ENCODE peak calls at places on chromosome 13, in ten cellular contexts. One of them, this sample, is unnamed.

GRCh38 chr13:49348748-49349147 is 95.1 kb downstream of the CAB39L start:
- DNase-seq in lung: no peak
- DNase-seq in endothelial cell: no peak
- DNase-seq in AG04449: no peak
- DNase-seq in cardiac fibroblast: no peak
- DNase-seq in breast epithelium: no peak
- DNase-seq in kidney epithelial cell: no peak
- DNase-seq in fibroblast of lung: no peak
- DNase-seq in BE2C: no peak
- DNase-seq in endodermal cell: peak
- DNase-seq in this sample: no peak

GRCh38 chr13:57583529-57583928 is 48.0 kb upstream of the PCDH17 start:
- DNase-seq in AG04449: no peak
- DNase-seq in fibroblast of lung: no peak
- DNase-seq in breast epithelium: no peak
- DNase-seq in endothelial cell: no peak
- DNase-seq in endodermal cell: no peak
- DNase-seq in lung: no peak
- DNase-seq in BE2C: no peak
- DNase-seq in kidney epithelial cell: no peak
- DNase-seq in cardiac fibroblast: no peak
- DNase-seq in this sample: no peak

GRCh38 chr13:94387047-94387446 is 92.4 kb downstream of the DCT start:
- DNase-seq in fibroblast of lung: no peak
- DNase-seq in BE2C: no peak
- DNase-seq in kidney epithelial cell: no peak
- DNase-seq in endothelial cell: no peak
- DNase-seq in cardiac fibroblast: no peak
- DNase-seq in AG04449: no peak
- DNase-seq in lung: no peak
- DNase-seq in endodermal cell: no peak
- DNase-seq in breast epithelium: no peak
- DNase-seq in this sample: no peak

GRCh38 chr13:114166381-114167131 is 12.5 kb upstream of the CFAP97D2 start:
- DNase-seq in endothelial cell: no peak
- DNase-seq in fibroblast of lung: no peak
- DNase-seq in breast epithelium: peak
- DNase-seq in kidney epithelial cell: no peak
- DNase-seq in cardiac fibroblast: peak
- DNase-seq in lung: no peak
- DNase-seq in endodermal cell: no peak
- DNase-seq in BE2C: no peak
- DNase-seq in AG04449: no peak
- DNase-seq in this sample: no peak

GRCh38 chr13:66875264-66875663 is 354.9 kb downstream of the PCDH9 start:
- DNase-seq in cardiac fibroblast: no peak
- DNase-seq in kidney epithelial cell: no peak
- DNase-seq in breast epithelium: no peak
- DNase-seq in endodermal cell: no peak
- DNase-seq in lung: no peak
- DNase-seq in endothelial cell: no peak
- DNase-seq in fibroblast of lung: no peak
- DNase-seq in AG04449: no peak
- DNase-seq in BE2C: no peak
- DNase-seq in this sample: no peak

GRCh38 chr13:48769107-48769704 is 115.5 kb downstream of the CYSLTR2 start:
- DNase-seq in AG04449: peak
- DNase-seq in fibroblast of lung: peak
- DNase-seq in endothelial cell: peak
- DNase-seq in kidney epithelial cell: peak
- DNase-seq in breast epithelium: peak
- DNase-seq in BE2C: peak
- DNase-seq in lung: peak
- DNase-seq in cardiac fibroblast: peak
- DNase-seq in endodermal cell: peak
- DNase-seq in this sample: peak

GRCh38 chr13:47306991-47307390 is 410.1 kb upstream of the HTR2A start:
- DNase-seq in cardiac fibroblast: no peak
- DNase-seq in BE2C: no peak
- DNase-seq in kidney epithelial cell: no peak
- DNase-seq in fibroblast of lung: no peak
- DNase-seq in endothelial cell: no peak
- DNase-seq in breast epithelium: no peak
- DNase-seq in lung: no peak
- DNase-seq in AG04449: no peak
- DNase-seq in endodermal cell: no peak
- DNase-seq in this sample: no peak

GRCh38 chr13:24851546-24851945 is 87.6 kb downstream of the RNF17 start:
- DNase-seq in breast epithelium: no peak
- DNase-seq in endodermal cell: no peak
- DNase-seq in cardiac fibroblast: no peak
- DNase-seq in kidney epithelial cell: no peak
- DNase-seq in fibroblast of lung: peak
- DNase-seq in endothelial cell: no peak
- DNase-seq in lung: no peak
- DNase-seq in AG04449: no peak
- DNase-seq in BE2C: no peak
- DNase-seq in this sample: no peak

GRCh38 chr13:32737679-32738078 is 151.4 kb downstream of the PDS5B start:
- DNase-seq in lung: no peak
- DNase-seq in kidney epithelial cell: no peak
- DNase-seq in cardiac fibroblast: no peak
- DNase-seq in endodermal cell: no peak
- DNase-seq in BE2C: no peak
- DNase-seq in endothelial cell: no peak
- DNase-seq in fibroblast of lung: no peak
- DNase-seq in AG04449: no peak
- DNase-seq in breast epithelium: no peak
- DNase-seq in this sample: no peak

GRCh38 chr13:74767031-74767430 is 632.8 kb upstream of the KLF12 start:
- DNase-seq in kidney epithelial cell: no peak
- DNase-seq in endodermal cell: no peak
- DNase-seq in cardiac fibroblast: peak
- DNase-seq in endothelial cell: no peak
- DNase-seq in BE2C: no peak
- DNase-seq in lung: no peak
- DNase-seq in AG04449: no peak
- DNase-seq in fibroblast of lung: peak
- DNase-seq in breast epithelium: no peak
- DNase-seq in this sample: no peak

GRCh38 chr13:74765955-74766354 is 631.8 kb upstream of the KLF12 start:
- DNase-seq in kidney epithelial cell: no peak
- DNase-seq in BE2C: no peak
- DNase-seq in breast epithelium: no peak
- DNase-seq in fibroblast of lung: no peak
- DNase-seq in endodermal cell: no peak
- DNase-seq in cardiac fibroblast: no peak
- DNase-seq in AG04449: no peak
- DNase-seq in lung: no peak
- DNase-seq in endothelial cell: no peak
- DNase-seq in this sample: no peak

GRCh38 chr13:74758188-74758587 is 624.0 kb upstream of the KLF12 start:
- DNase-seq in AG04449: no peak
- DNase-seq in BE2C: no peak
- DNase-seq in fibroblast of lung: no peak
- DNase-seq in kidney epithelial cell: no peak
- DNase-seq in cardiac fibroblast: no peak
- DNase-seq in lung: no peak
- DNase-seq in endodermal cell: peak
- DNase-seq in endothelial cell: no peak
- DNase-seq in breast epithelium: no peak
- DNase-seq in this sample: no peak

GRCh38 chr13:74761794-74762193 is 627.6 kb upstream of the KLF12 start:
- DNase-seq in cardiac fibroblast: peak
- DNase-seq in endothelial cell: no peak
- DNase-seq in BE2C: no peak
- DNase-seq in kidney epithelial cell: no peak
- DNase-seq in endodermal cell: no peak
- DNase-seq in fibroblast of lung: peak
- DNase-seq in lung: no peak
- DNase-seq in breast epithelium: no peak
- DNase-seq in AG04449: peak
- DNase-seq in this sample: no peak
- TF ChIP-seq CTCF in cardiac fibroblast: no peak
- TF ChIP-seq CTCF in endothelial cell: no peak
- TF ChIP-seq CTCF in BE2C: no peak
- TF ChIP-seq CTCF in kidney epithelial cell: no peak
- TF ChIP-seq CTCF in endodermal cell: no peak
- TF ChIP-seq CTCF in fibroblast of lung: no peak
- TF ChIP-seq CTCF in lung: no peak
- TF ChIP-seq CTCF in breast epithelium: no peak
- TF ChIP-seq CTCF in AG04449: no peak
- TF ChIP-seq CTCF in this sample: no peak

GRCh38 chr13:45339867-45340266 is 1.1 kb downstream of the TPT1 start:
- DNase-seq in breast epithelium: no peak
- DNase-seq in cardiac fibroblast: no peak
- DNase-seq in endodermal cell: no peak
- DNase-seq in endothelial cell: no peak
- DNase-seq in BE2C: no peak
- DNase-seq in fibroblast of lung: no peak
- DNase-seq in kidney epithelial cell: no peak
- DNase-seq in AG04449: no peak
- DNase-seq in lung: no peak
- DNase-seq in this sample: no peak

GRCh38 chr13:45339399-45339798 is 1.6 kb downstream of the TPT1 start:
- DNase-seq in breast epithelium: no peak
- DNase-seq in endodermal cell: no peak
- DNase-seq in kidney epithelial cell: no peak
- DNase-seq in BE2C: no peak
- DNase-seq in AG04449: no peak
- DNase-seq in endothelial cell: no peak
- DNase-seq in lung: no peak
- DNase-seq in fibroblast of lung: no peak
- DNase-seq in cardiac fibroblast: no peak
- DNase-seq in this sample: no peak

GRCh38 chr13:45341034-45341798 is at the start of gene TPT1:
- DNase-seq in breast epithelium: peak
- DNase-seq in endothelial cell: peak
- DNase-seq in cardiac fibroblast: peak
- DNase-seq in AG04449: peak
- DNase-seq in BE2C: peak
- DNase-seq in endodermal cell: peak
- DNase-seq in lung: peak
- DNase-seq in kidney epithelial cell: peak
- DNase-seq in fibroblast of lung: peak
- DNase-seq in this sample: peak

GRCh38 chr13:45341799-45342584 is 1.0 kb upstream of the TPT1 start:
- DNase-seq in cardiac fibroblast: peak
- DNase-seq in fibroblast of lung: peak
- DNase-seq in lung: peak
- DNase-seq in BE2C: peak
- DNase-seq in endodermal cell: no peak
- DNase-seq in breast epithelium: peak
- DNase-seq in kidney epithelial cell: no peak
- DNase-seq in AG04449: no peak
- DNase-seq in endothelial cell: no peak
- DNase-seq in this sample: no peak

GRCh38 chr13:45340422-45341033 is 455 bp downstream of the TPT1 start:
- DNase-seq in kidney epithelial cell: peak
- DNase-seq in cardiac fibroblast: peak
- DNase-seq in lung: peak
- DNase-seq in fibroblast of lung: peak
- DNase-seq in endodermal cell: peak
- DNase-seq in BE2C: peak
- DNase-seq in AG04449: no peak
- DNase-seq in breast epithelium: peak
- DNase-seq in endothelial cell: peak
- DNase-seq in this sample: peak
- TF ChIP-seq CTCF in kidney epithelial cell: peak
- TF ChIP-seq CTCF in cardiac fibroblast: peak
- TF ChIP-seq CTCF in lung: no peak
- TF ChIP-seq CTCF in fibroblast of lung: peak
- TF ChIP-seq CTCF in endodermal cell: peak
- TF ChIP-seq CTCF in BE2C: peak
- TF ChIP-seq CTCF in AG04449: peak
- TF ChIP-seq CTCF in breast epithelium: peak
- TF ChIP-seq CTCF in endothelial cell: peak
- TF ChIP-seq CTCF in this sample: peak

DNA sequence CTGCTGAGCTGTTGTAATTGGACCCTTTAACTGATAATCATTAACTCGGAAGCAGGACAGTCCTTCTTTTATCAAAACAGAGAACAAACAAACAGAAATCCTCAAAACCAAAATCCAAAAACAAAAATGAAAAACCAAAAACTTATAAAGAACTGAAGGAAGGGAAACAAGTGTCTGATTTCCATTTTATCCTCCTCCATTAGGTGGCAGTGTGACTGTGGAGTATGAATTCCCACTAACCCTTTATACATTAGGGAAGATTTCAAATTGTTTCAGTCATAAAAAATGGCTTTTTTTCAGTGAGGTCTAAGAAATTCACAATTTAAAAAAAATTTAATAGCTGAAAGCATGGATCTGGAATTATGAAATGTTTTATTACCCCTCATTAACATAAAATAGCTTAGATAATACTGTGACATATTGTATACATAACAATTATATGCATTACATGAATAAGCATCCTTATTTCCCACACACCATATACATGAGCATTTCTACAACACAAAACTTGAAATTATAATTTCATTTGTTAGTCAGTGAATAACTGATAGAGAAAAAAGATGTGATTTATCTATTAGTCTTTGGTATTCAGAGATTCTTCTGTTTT is 1074.3 kb upstream of the PCDH9 start:
- DNase-seq in BE2C: peak
- DNase-seq in kidney epithelial cell: peak
- DNase-seq in fibroblast of lung: peak
- DNase-seq in cardiac fibroblast: peak
- DNase-seq in breast epithelium: no peak
- DNase-seq in endodermal cell: no peak
- DNase-seq in lung: no peak
- DNase-seq in AG04449: no peak
- DNase-seq in endothelial cell: peak
- DNase-seq in this sample: peak
- TF ChIP-seq CTCF in BE2C: peak
- TF ChIP-seq CTCF in kidney epithelial cell: peak
- TF ChIP-seq CTCF in fibroblast of lung: peak
- TF ChIP-seq CTCF in cardiac fibroblast: peak
- TF ChIP-seq CTCF in breast epithelium: no peak
- TF ChIP-seq CTCF in endodermal cell: peak
- TF ChIP-seq CTCF in lung: no peak
- TF ChIP-seq CTCF in AG04449: no peak
- TF ChIP-seq CTCF in endothelial cell: peak
- TF ChIP-seq CTCF in this sample: peak

GRCh38 chr13:110138009-110138699 is 168.8 kb downstream of the COL4A1 start:
- DNase-seq in cardiac fibroblast: peak
- DNase-seq in endothelial cell: peak
- DNase-seq in breast epithelium: peak
- DNase-seq in BE2C: no peak
- DNase-seq in kidney epithelial cell: peak
- DNase-seq in lung: peak
- DNase-seq in AG04449: no peak
- DNase-seq in fibroblast of lung: peak
- DNase-seq in endodermal cell: peak
- DNase-seq in this sample: peak
- TF ChIP-seq CTCF in cardiac fibroblast: no peak
- TF ChIP-seq CTCF in endothelial cell: no peak
- TF ChIP-seq CTCF in breast epithelium: no peak
- TF ChIP-seq CTCF in BE2C: no peak
- TF ChIP-seq CTCF in kidney epithelial cell: no peak
- TF ChIP-seq CTCF in lung: no peak
- TF ChIP-seq CTCF in AG04449: no peak
- TF ChIP-seq CTCF in fibroblast of lung: peak
- TF ChIP-seq CTCF in endodermal cell: peak
- TF ChIP-seq CTCF in this sample: no peak